ENCODE peak calls at places on chromosomes 2 and 18, in five cellular contexts. One of them, this sample, is unnamed. For H3K4me1, the result is how much of the 10 kb centered on the place peaks cover.

GRCh38 chr2:107529146-107529545 is 297.5 kb upstream of the RGPD4 start:
- DNase-seq in psoas muscle: no peak
- DNase-seq in CD8-positive, alpha-beta T cell: no peak
- DNase-seq in left ventricle myocardium inferior: peak
- DNase-seq in NT2/D1: no peak
- DNase-seq in this sample: no peak

GRCh38 chr18:46660955-46661749 is 4.1 kb upstream of the LOXHD1 start:
- DNase-seq in NT2/D1: no peak
- DNase-seq in left ventricle myocardium inferior: no peak
- DNase-seq in psoas muscle: no peak
- DNase-seq in CD8-positive, alpha-beta T cell: no peak
- DNase-seq in this sample: no peak

GRCh38 chr2:106116248-106116647 is 77.9 kb downstream of the UXS1 start:
- DNase-seq in left ventricle myocardium inferior: no peak
- DNase-seq in NT2/D1: no peak
- DNase-seq in psoas muscle: no peak
- DNase-seq in CD8-positive, alpha-beta T cell: no peak
- DNase-seq in this sample: no peak

GRCh38 chr2:230408244-230408842 is 7.7 kb upstream of the SP100 start:
- DNase-seq in CD8-positive, alpha-beta T cell: no peak
- DNase-seq in NT2/D1: no peak
- DNase-seq in left ventricle myocardium inferior: peak
- DNase-seq in psoas muscle: peak
- DNase-seq in this sample: no peak

GRCh38 chr2:223797073-223797472 is 40.3 kb downstream of the AP1S3 start:
- DNase-seq in NT2/D1: no peak
- DNase-seq in CD8-positive, alpha-beta T cell: no peak
- DNase-seq in psoas muscle: no peak
- DNase-seq in left ventricle myocardium inferior: no peak
- DNase-seq in this sample: no peak

GRCh38 chr2:238512247-238512867 is 85.6 kb downstream of the ASB1 start:
- DNase-seq in CD8-positive, alpha-beta T cell: no peak
- DNase-seq in psoas muscle: no peak
- DNase-seq in left ventricle myocardium inferior: no peak
- DNase-seq in NT2/D1: no peak
- DNase-seq in this sample: no peak

GRCh38 chr2:15673919-15674636 is 82.4 kb downstream of the DDX1 start:
- DNase-seq in psoas muscle: no peak
- DNase-seq in CD8-positive, alpha-beta T cell: no peak
- DNase-seq in NT2/D1: no peak
- DNase-seq in left ventricle myocardium inferior: no peak
- DNase-seq in this sample: no peak

GRCh38 chr2:60294901-60295590 is 258.4 kb downstream of the BCL11A start:
- DNase-seq in NT2/D1: no peak
- DNase-seq in CD8-positive, alpha-beta T cell: no peak
- DNase-seq in psoas muscle: no peak
- DNase-seq in left ventricle myocardium inferior: no peak
- DNase-seq in this sample: no peak

GRCh38 chr2:164882276-164882675 is 40.7 kb upstream of the COBLL1 start:
- DNase-seq in NT2/D1: no peak
- DNase-seq in left ventricle myocardium inferior: no peak
- DNase-seq in CD8-positive, alpha-beta T cell: no peak
- DNase-seq in psoas muscle: no peak
- DNase-seq in this sample: no peak

GRCh38 chr2:26187537-26188104 is 14.7 kb downstream of the GAREM2 start:
- DNase-seq in left ventricle myocardium inferior: no peak
- DNase-seq in psoas muscle: no peak
- DNase-seq in CD8-positive, alpha-beta T cell: no peak
- DNase-seq in NT2/D1: no peak
- DNase-seq in this sample: no peak

GRCh38 chr2:24011278-24012104 is 1.6 kb downstream of the MFSD2B start:
- DNase-seq in CD8-positive, alpha-beta T cell: no peak
- DNase-seq in psoas muscle: no peak
- DNase-seq in NT2/D1: no peak
- DNase-seq in left ventricle myocardium inferior: no peak
- DNase-seq in this sample: no peak

GRCh38 chr2:144374163-144374661 is 145.7 kb downstream of the ZEB2 start:
- DNase-seq in CD8-positive, alpha-beta T cell: no peak
- DNase-seq in left ventricle myocardium inferior: no peak
- DNase-seq in psoas muscle: no peak
- DNase-seq in NT2/D1: no peak
- DNase-seq in this sample: no peak

GRCh38 chr2:144376475-144376874 is 143.4 kb downstream of the ZEB2 start:
- DNase-seq in psoas muscle: no peak
- DNase-seq in CD8-positive, alpha-beta T cell: no peak
- DNase-seq in left ventricle myocardium inferior: no peak
- DNase-seq in NT2/D1: no peak
- DNase-seq in this sample: no peak

GRCh38 chr2:144370937-144371584 is 148.9 kb downstream of the ZEB2 start:
- DNase-seq in CD8-positive, alpha-beta T cell: no peak
- DNase-seq in psoas muscle: no peak
- DNase-seq in NT2/D1: no peak
- DNase-seq in left ventricle myocardium inferior: no peak
- DNase-seq in this sample: no peak

GRCh38 chr2:144369416-144369815 is 150.5 kb downstream of the ZEB2 start:
- DNase-seq in psoas muscle: no peak
- DNase-seq in CD8-positive, alpha-beta T cell: no peak
- DNase-seq in left ventricle myocardium inferior: no peak
- DNase-seq in NT2/D1: no peak
- DNase-seq in this sample: no peak

DNA sequence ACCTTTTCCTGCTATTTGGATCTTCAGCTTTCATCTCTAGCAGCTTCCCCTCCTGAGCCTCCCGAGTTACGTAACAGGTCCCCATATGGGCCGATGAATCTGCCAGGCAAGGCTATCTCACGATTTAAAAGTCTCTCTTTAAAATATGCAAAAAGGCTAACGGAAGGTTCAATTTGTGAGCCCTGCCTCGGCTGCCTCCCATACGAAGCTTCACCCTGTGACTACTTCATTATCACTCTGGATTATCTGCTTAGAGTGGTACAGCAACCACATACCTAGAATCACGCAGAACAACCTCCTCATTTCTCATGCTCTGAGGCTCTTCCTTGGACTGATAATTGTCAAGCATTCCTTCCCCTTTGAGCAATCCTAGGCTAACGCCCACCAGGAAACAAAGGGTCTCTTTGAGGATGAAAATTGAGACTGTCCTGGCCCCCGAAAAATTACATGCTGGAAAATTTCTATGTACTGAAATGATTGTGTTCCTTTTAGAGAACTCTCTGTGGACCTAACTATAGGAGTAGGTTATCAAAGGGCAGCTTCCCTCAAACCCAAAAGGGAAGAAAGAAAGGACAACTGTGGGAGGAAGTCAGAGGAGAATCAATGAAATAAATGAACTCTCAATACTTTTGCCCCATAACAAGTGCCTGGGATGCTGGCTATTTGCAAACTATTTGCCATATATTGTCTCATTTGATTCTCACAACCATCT is 147.3 kb downstream of the ZEB2 start:
- DNase-seq in NT2/D1: no peak
- DNase-seq in left ventricle myocardium inferior: peak
- DNase-seq in CD8-positive, alpha-beta T cell: no peak
- DNase-seq in psoas muscle: peak
- DNase-seq in this sample: no peak
- H3K4me3 ChIP-seq in NT2/D1: no peak
- H3K4me3 ChIP-seq in left ventricle myocardium inferior: peak
- H3K4me3 ChIP-seq in CD8-positive, alpha-beta T cell: no peak
- H3K4me3 ChIP-seq in psoas muscle: no peak
- H3K4me3 ChIP-seq in this sample: no peak

DNA sequence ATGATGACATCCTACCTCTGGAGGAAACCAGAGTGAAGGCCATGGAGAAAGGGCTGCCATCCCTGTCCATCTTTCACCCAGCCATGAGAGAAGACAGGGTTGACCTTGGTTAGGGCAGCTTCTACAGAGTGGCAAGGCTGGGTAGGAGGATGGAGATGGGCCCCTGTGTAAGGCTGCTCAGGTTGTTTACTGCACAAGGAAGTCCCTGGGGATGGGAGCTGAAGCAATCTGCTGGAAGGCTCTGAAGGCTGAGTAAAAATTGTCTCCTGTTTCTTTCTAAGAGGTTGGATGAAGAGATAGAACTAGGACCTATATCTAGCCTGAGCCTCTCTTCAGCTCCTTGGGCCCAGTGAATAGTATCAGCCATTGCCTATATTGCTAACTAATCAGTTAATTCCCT is 14.4 kb downstream of the ELMOD3 start:
- DNase-seq in NT2/D1: no peak
- DNase-seq in left ventricle myocardium inferior: no peak
- DNase-seq in CD8-positive, alpha-beta T cell: no peak
- DNase-seq in psoas muscle: no peak
- DNase-seq in this sample: no peak
- H3K4me1 ChIP-seq in NT2/D1: under half
- H3K4me1 ChIP-seq in left ventricle myocardium inferior: under half
- H3K4me1 ChIP-seq in CD8-positive, alpha-beta T cell: under half
- H3K4me1 ChIP-seq in psoas muscle: under half
- H3K4me1 ChIP-seq in this sample: under half

GRCh38 chr2:101387151-101387807 is at the start of gene CREG2:
- DNase-seq in NT2/D1: peak
- DNase-seq in CD8-positive, alpha-beta T cell: peak
- DNase-seq in left ventricle myocardium inferior: peak
- DNase-seq in psoas muscle: peak
- DNase-seq in this sample: no peak
- H3K4me3 ChIP-seq in NT2/D1: peak
- H3K4me3 ChIP-seq in CD8-positive, alpha-beta T cell: peak
- H3K4me3 ChIP-seq in left ventricle myocardium inferior: peak
- H3K4me3 ChIP-seq in psoas muscle: peak
- H3K4me3 ChIP-seq in this sample: peak

GRCh38 chr2:97713296-97714083 is at the start of gene ZAP70:
- DNase-seq in NT2/D1: no peak
- DNase-seq in CD8-positive, alpha-beta T cell: peak
- DNase-seq in psoas muscle: peak
- DNase-seq in left ventricle myocardium inferior: peak
- DNase-seq in this sample: no peak

GRCh38 chr2:97715951-97716694 is 2.7 kb downstream of the ZAP70 start:
- DNase-seq in CD8-positive, alpha-beta T cell: no peak
- DNase-seq in psoas muscle: peak
- DNase-seq in NT2/D1: no peak
- DNase-seq in left ventricle myocardium inferior: no peak
- DNase-seq in this sample: no peak

GRCh38 chr2:97712693-97713295 is 582 bp upstream of the ZAP70 start:
- DNase-seq in psoas muscle: peak
- DNase-seq in NT2/D1: no peak
- DNase-seq in CD8-positive, alpha-beta T cell: no peak
- DNase-seq in left ventricle myocardium inferior: no peak
- DNase-seq in this sample: no peak

GRCh38 chr2:97714950-97715652 is 1.7 kb downstream of the ZAP70 start:
- DNase-seq in left ventricle myocardium inferior: peak
- DNase-seq in psoas muscle: peak
- DNase-seq in CD8-positive, alpha-beta T cell: no peak
- DNase-seq in NT2/D1: no peak
- DNase-seq in this sample: no peak

DNA sequence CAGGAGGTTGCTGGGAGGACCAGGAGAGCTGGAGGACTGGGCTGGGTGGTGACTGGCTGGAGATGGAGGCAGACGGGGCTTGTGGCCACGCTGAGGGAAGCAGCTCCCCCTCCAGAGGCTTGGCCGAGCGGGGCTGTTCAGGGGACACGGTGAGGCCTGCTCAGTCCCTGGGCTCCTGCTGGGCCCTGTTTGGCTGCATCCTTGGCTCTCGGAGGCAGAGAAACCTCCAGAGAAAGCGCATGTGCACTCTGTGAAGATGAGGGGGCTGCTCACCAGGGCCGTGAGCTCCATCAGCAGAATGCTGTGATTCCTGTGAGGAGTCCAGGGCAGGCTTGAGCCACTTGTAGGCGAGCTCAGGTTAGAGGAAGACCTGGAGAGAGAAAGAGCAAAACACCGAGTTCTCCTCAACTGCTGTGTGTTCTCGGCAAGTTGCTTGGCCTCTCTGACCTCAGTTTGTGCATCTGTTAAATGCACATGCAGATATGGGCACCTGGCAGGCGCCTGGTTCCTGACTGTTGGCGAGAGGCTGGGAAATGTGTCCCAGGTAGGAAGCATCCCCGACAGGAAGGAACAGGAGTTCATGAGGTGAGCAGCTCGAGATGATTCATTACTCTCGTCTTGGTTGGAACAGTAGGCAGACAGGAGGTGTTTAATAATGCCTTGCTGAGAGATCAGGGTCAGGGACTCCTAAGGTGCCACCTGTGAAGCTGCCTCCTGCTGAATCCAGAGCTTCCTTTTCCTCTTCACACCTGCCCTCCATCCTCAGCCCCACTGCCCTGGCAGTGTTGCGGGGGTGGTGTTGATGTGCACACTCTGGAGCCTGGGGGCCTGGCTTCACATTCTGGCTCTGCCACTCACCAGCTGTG is 941 bp downstream of the ZAP70 start:
- DNase-seq in NT2/D1: no peak
- DNase-seq in psoas muscle: peak
- DNase-seq in left ventricle myocardium inferior: no peak
- DNase-seq in CD8-positive, alpha-beta T cell: no peak
- DNase-seq in this sample: no peak
- H3K4me1 ChIP-seq in NT2/D1: under half
- H3K4me1 ChIP-seq in psoas muscle: under half
- H3K4me1 ChIP-seq in left ventricle myocardium inferior: under half
- H3K4me1 ChIP-seq in CD8-positive, alpha-beta T cell: half or more
- H3K4me1 ChIP-seq in this sample: under half

GRCh38 chr2:286774-287392 is 1.0 kb downstream of the ALKAL2 start:
- DNase-seq in left ventricle myocardium inferior: no peak
- DNase-seq in psoas muscle: no peak
- DNase-seq in NT2/D1: no peak
- DNase-seq in CD8-positive, alpha-beta T cell: no peak
- DNase-seq in this sample: no peak
- H3K4me3 ChIP-seq in left ventricle myocardium inferior: peak
- H3K4me3 ChIP-seq in psoas muscle: peak
- H3K4me3 ChIP-seq in NT2/D1: peak
- H3K4me3 ChIP-seq in CD8-positive, alpha-beta T cell: no peak
- H3K4me3 ChIP-seq in this sample: no peak

GRCh38 chr2:150484006-150484405 is 3.5 kb downstream of the RND3 start:
- DNase-seq in left ventricle myocardium inferior: no peak
- DNase-seq in psoas muscle: no peak
- DNase-seq in CD8-positive, alpha-beta T cell: no peak
- DNase-seq in NT2/D1: no peak
- DNase-seq in this sample: no peak

GRCh38 chr2:150482111-150482510 is 5.4 kb downstream of the RND3 start:
- DNase-seq in psoas muscle: no peak
- DNase-seq in CD8-positive, alpha-beta T cell: no peak
- DNase-seq in NT2/D1: no peak
- DNase-seq in left ventricle myocardium inferior: no peak
- DNase-seq in this sample: no peak

GRCh38 chr2:150483532-150483931 is 3.9 kb downstream of the RND3 start:
- DNase-seq in psoas muscle: no peak
- DNase-seq in CD8-positive, alpha-beta T cell: no peak
- DNase-seq in NT2/D1: no peak
- DNase-seq in left ventricle myocardium inferior: no peak
- DNase-seq in this sample: no peak

GRCh38 chr2:150480971-150481830 is 6.3 kb downstream of the RND3 start:
- DNase-seq in left ventricle myocardium inferior: no peak
- DNase-seq in NT2/D1: no peak
- DNase-seq in psoas muscle: no peak
- DNase-seq in CD8-positive, alpha-beta T cell: no peak
- DNase-seq in this sample: no peak

GRCh38 chr2:150482667-150483260 is 4.7 kb downstream of the RND3 start:
- DNase-seq in psoas muscle: no peak
- DNase-seq in left ventricle myocardium inferior: no peak
- DNase-seq in NT2/D1: no peak
- DNase-seq in CD8-positive, alpha-beta T cell: no peak
- DNase-seq in this sample: no peak
- H3K4me1 ChIP-seq in psoas muscle: half or more
- H3K4me1 ChIP-seq in left ventricle myocardium inferior: half or more
- H3K4me1 ChIP-seq in NT2/D1: under half
- H3K4me1 ChIP-seq in CD8-positive, alpha-beta T cell: under half
- H3K4me1 ChIP-seq in this sample: half or more

This sample was measured in Panc1.